ENCODE peak calls at places on chromosomes 16 and 17, in eight cellular contexts. One of them, this sample, is unnamed.

GRCh38 chr17:29561541-29562517 is 5.0 kb downstream of the ABHD15 start:
- ATAC-seq in GM12878: no peak
- ATAC-seq in upper lobe of left lung: no peak
- ATAC-seq in GM23338: no peak
- ATAC-seq in Panc1: no peak
- ATAC-seq in K562: no peak
- ATAC-seq in HCT116: no peak
- ATAC-seq in HepG2: no peak
- ATAC-seq in this sample: no peak

GRCh38 chr16:75065149-75065807 is 51.3 kb downstream of the LDHD start:
- ATAC-seq in HepG2: peak
- ATAC-seq in GM12878: no peak
- ATAC-seq in upper lobe of left lung: peak
- ATAC-seq in GM23338: peak
- ATAC-seq in HCT116: no peak
- ATAC-seq in K562: peak
- ATAC-seq in Panc1: peak
- ATAC-seq in this sample: no peak

GRCh38 chr16:27925612-27926011 is 137.9 kb downstream of the GSG1L start:
- ATAC-seq in K562: no peak
- ATAC-seq in upper lobe of left lung: no peak
- ATAC-seq in HCT116: no peak
- ATAC-seq in HepG2: no peak
- ATAC-seq in Panc1: no peak
- ATAC-seq in GM23338: no peak
- ATAC-seq in GM12878: no peak
- ATAC-seq in this sample: no peak

GRCh38 chr17:82487898-82488297 is 29.4 kb downstream of the NARF start:
- ATAC-seq in HepG2: no peak
- ATAC-seq in GM23338: no peak
- ATAC-seq in Panc1: no peak
- ATAC-seq in upper lobe of left lung: peak
- ATAC-seq in HCT116: no peak
- ATAC-seq in K562: no peak
- ATAC-seq in GM12878: no peak
- ATAC-seq in this sample: no peak

GRCh38 chr16:48291303-48291702 is 44.0 kb upstream of the ABCC11 start:
- ATAC-seq in K562: no peak
- ATAC-seq in HCT116: no peak
- ATAC-seq in Panc1: no peak
- ATAC-seq in GM12878: no peak
- ATAC-seq in upper lobe of left lung: no peak
- ATAC-seq in HepG2: no peak
- ATAC-seq in GM23338: no peak
- ATAC-seq in this sample: no peak

GRCh38 chr17:47193931-47194481 is 4.9 kb upstream of the CDC27 start:
- ATAC-seq in HepG2: no peak
- ATAC-seq in K562: no peak
- ATAC-seq in Panc1: no peak
- ATAC-seq in upper lobe of left lung: no peak
- ATAC-seq in GM23338: no peak
- ATAC-seq in HCT116: no peak
- ATAC-seq in GM12878: no peak
- ATAC-seq in this sample: no peak

GRCh38 chr16:24988593-24989338 is 26.4 kb downstream of the ARHGAP17 start:
- ATAC-seq in HepG2: peak
- ATAC-seq in K562: peak
- ATAC-seq in GM23338: peak
- ATAC-seq in upper lobe of left lung: peak
- ATAC-seq in HCT116: peak
- ATAC-seq in Panc1: peak
- ATAC-seq in GM12878: peak
- ATAC-seq in this sample: peak

GRCh38 chr17:36947922-36948716 is 635 bp upstream of the AATF start:
- ATAC-seq in Panc1: peak
- ATAC-seq in GM12878: no peak
- ATAC-seq in upper lobe of left lung: peak
- ATAC-seq in K562: no peak
- ATAC-seq in GM23338: peak
- ATAC-seq in HepG2: peak
- ATAC-seq in HCT116: no peak
- ATAC-seq in this sample: peak

GRCh38 chr16:57786632-57787518 is 15.4 kb downstream of the KIFC3 start:
- ATAC-seq in upper lobe of left lung: peak
- ATAC-seq in GM12878: peak
- ATAC-seq in GM23338: no peak
- ATAC-seq in HepG2: no peak
- ATAC-seq in Panc1: peak
- ATAC-seq in HCT116: peak
- ATAC-seq in K562: peak
- ATAC-seq in this sample: peak

GRCh38 chr17:44079877-44080821 is 9.6 kb downstream of the G6PC3 start:
- ATAC-seq in upper lobe of left lung: peak
- ATAC-seq in GM23338: no peak
- ATAC-seq in Panc1: no peak
- ATAC-seq in GM12878: no peak
- ATAC-seq in K562: no peak
- ATAC-seq in HCT116: no peak
- ATAC-seq in HepG2: no peak
- ATAC-seq in this sample: no peak

GRCh38 chr17:61756561-61756960 is 106.8 kb downstream of the BRIP1 start:
- ATAC-seq in K562: no peak
- ATAC-seq in HepG2: no peak
- ATAC-seq in HCT116: no peak
- ATAC-seq in GM12878: no peak
- ATAC-seq in Panc1: no peak
- ATAC-seq in upper lobe of left lung: no peak
- ATAC-seq in GM23338: no peak
- ATAC-seq in this sample: no peak

GRCh38 chr17:43030137-43030767 is 5.2 kb downstream of the RND2 start:
- ATAC-seq in Panc1: no peak
- ATAC-seq in HepG2: no peak
- ATAC-seq in K562: no peak
- ATAC-seq in GM23338: no peak
- ATAC-seq in GM12878: no peak
- ATAC-seq in HCT116: no peak
- ATAC-seq in upper lobe of left lung: no peak
- ATAC-seq in this sample: no peak

GRCh38 chr17:47225911-47226688 is 17.0 kb downstream of the MYL4 start:
- ATAC-seq in upper lobe of left lung: no peak
- ATAC-seq in GM23338: no peak
- ATAC-seq in HepG2: no peak
- ATAC-seq in GM12878: no peak
- ATAC-seq in K562: no peak
- ATAC-seq in Panc1: no peak
- ATAC-seq in HCT116: no peak
- ATAC-seq in this sample: no peak

GRCh38 chr16:70772493-70772892 is 28.5 kb downstream of the VAC14 start:
- ATAC-seq in GM23338: no peak
- ATAC-seq in upper lobe of left lung: no peak
- ATAC-seq in K562: no peak
- ATAC-seq in HepG2: no peak
- ATAC-seq in Panc1: no peak
- ATAC-seq in HCT116: no peak
- ATAC-seq in GM12878: no peak
- ATAC-seq in this sample: no peak

GRCh38 chr16:23362460-23363317 is 60.6 kb downstream of the SCNN1B start:
- ATAC-seq in HepG2: peak
- ATAC-seq in upper lobe of left lung: peak
- ATAC-seq in HCT116: no peak
- ATAC-seq in K562: no peak
- ATAC-seq in GM12878: no peak
- ATAC-seq in GM23338: peak
- ATAC-seq in Panc1: peak
- ATAC-seq in this sample: peak

GRCh38 chr16:14502256-14502875 is 127.7 kb downstream of the PARN start:
- ATAC-seq in GM12878: peak
- ATAC-seq in K562: peak
- ATAC-seq in HepG2: no peak
- ATAC-seq in HCT116: no peak
- ATAC-seq in Panc1: no peak
- ATAC-seq in GM23338: no peak
- ATAC-seq in upper lobe of left lung: no peak
- ATAC-seq in this sample: no peak

GRCh38 chr16:370980-371728 is 816 bp upstream of the MRPL28 start:
- ATAC-seq in HCT116: peak
- ATAC-seq in upper lobe of left lung: no peak
- ATAC-seq in GM23338: peak
- ATAC-seq in GM12878: peak
- ATAC-seq in K562: peak
- ATAC-seq in Panc1: peak
- ATAC-seq in HepG2: no peak
- ATAC-seq in this sample: no peak

GRCh38 chr17:1087381-1088241 is 90.7 kb downstream of the TIMM22 start:
- ATAC-seq in upper lobe of left lung: peak
- ATAC-seq in K562: peak
- ATAC-seq in HepG2: no peak
- ATAC-seq in GM12878: peak
- ATAC-seq in HCT116: peak
- ATAC-seq in GM23338: peak
- ATAC-seq in Panc1: peak
- ATAC-seq in this sample: peak

GRCh38 chr16:2148714-2149629 is 547 bp downstream of the RAB26 start:
- ATAC-seq in upper lobe of left lung: no peak
- ATAC-seq in GM12878: peak
- ATAC-seq in HCT116: peak
- ATAC-seq in GM23338: no peak
- ATAC-seq in K562: peak
- ATAC-seq in HepG2: peak
- ATAC-seq in Panc1: peak
- ATAC-seq in this sample: no peak

GRCh38 chr17:75996665-75997590 is 3.7 kb upstream of the CDK3 start:
- ATAC-seq in K562: no peak
- ATAC-seq in GM12878: peak
- ATAC-seq in upper lobe of left lung: peak
- ATAC-seq in HepG2: peak
- ATAC-seq in GM23338: no peak
- ATAC-seq in HCT116: peak
- ATAC-seq in Panc1: peak
- ATAC-seq in this sample: no peak

GRCh38 chr16:73058616-73059409 is 10.9 kb upstream of the ZFHX3 start:
- ATAC-seq in GM12878: peak
- ATAC-seq in HepG2: no peak
- ATAC-seq in HCT116: peak
- ATAC-seq in upper lobe of left lung: peak
- ATAC-seq in GM23338: peak
- ATAC-seq in Panc1: peak
- ATAC-seq in K562: no peak
- ATAC-seq in this sample: peak

GRCh38 chr17:81579821-81580321 is 27.7 kb upstream of the FAAP100 start:
- ATAC-seq in HCT116: no peak
- ATAC-seq in upper lobe of left lung: peak
- ATAC-seq in K562: peak
- ATAC-seq in GM23338: no peak
- ATAC-seq in Panc1: peak
- ATAC-seq in GM12878: no peak
- ATAC-seq in HepG2: no peak
- ATAC-seq in this sample: no peak

GRCh38 chr17:56994009-56994792 is 16.3 kb downstream of the SCPEP1 start:
- ATAC-seq in Panc1: no peak
- ATAC-seq in HCT116: peak
- ATAC-seq in HepG2: no peak
- ATAC-seq in GM23338: no peak
- ATAC-seq in GM12878: no peak
- ATAC-seq in K562: no peak
- ATAC-seq in upper lobe of left lung: peak
- ATAC-seq in this sample: no peak

GRCh38 chr16:57999971-58000705 is at the start of gene ZNF319:
- ATAC-seq in GM12878: peak
- ATAC-seq in HepG2: peak
- ATAC-seq in upper lobe of left lung: peak
- ATAC-seq in K562: peak
- ATAC-seq in GM23338: peak
- ATAC-seq in HCT116: peak
- ATAC-seq in Panc1: peak
- ATAC-seq in this sample: peak

GRCh38 chr16:48997081-48997615 is 284.5 kb downstream of the CBLN1 start:
- ATAC-seq in HCT116: no peak
- ATAC-seq in GM23338: no peak
- ATAC-seq in K562: no peak
- ATAC-seq in HepG2: no peak
- ATAC-seq in Panc1: no peak
- ATAC-seq in GM12878: no peak
- ATAC-seq in upper lobe of left lung: no peak
- ATAC-seq in this sample: no peak

GRCh38 chr17:8986295-8986694 is 20.8 kb upstream of the PIK3R5 start:
- ATAC-seq in HepG2: no peak
- ATAC-seq in GM23338: no peak
- ATAC-seq in HCT116: peak
- ATAC-seq in Panc1: no peak
- ATAC-seq in upper lobe of left lung: no peak
- ATAC-seq in K562: no peak
- ATAC-seq in GM12878: peak
- ATAC-seq in this sample: no peak

GRCh38 chr17:73411330-73411747 is 99.5 kb upstream of the CDC42EP4 start:
- ATAC-seq in HCT116: no peak
- ATAC-seq in GM12878: no peak
- ATAC-seq in Panc1: no peak
- ATAC-seq in GM23338: no peak
- ATAC-seq in upper lobe of left lung: peak
- ATAC-seq in HepG2: peak
- ATAC-seq in K562: no peak
- ATAC-seq in this sample: peak

GRCh38 chr16:15820837-15821236 is 36.0 kb downstream of the MYH11 start:
- ATAC-seq in HCT116: no peak
- ATAC-seq in GM12878: no peak
- ATAC-seq in GM23338: no peak
- ATAC-seq in Panc1: no peak
- ATAC-seq in K562: no peak
- ATAC-seq in upper lobe of left lung: no peak
- ATAC-seq in HepG2: no peak
- ATAC-seq in this sample: no peak
- TF ChIP-seq POLR2AphosphoS5 in HCT116: no peak
- TF ChIP-seq POLR2AphosphoS5 in GM12878: no peak
- TF ChIP-seq POLR2AphosphoS5 in GM23338: no peak
- TF ChIP-seq POLR2AphosphoS5 in Panc1: no peak
- TF ChIP-seq POLR2AphosphoS5 in K562: no peak
- TF ChIP-seq POLR2AphosphoS5 in upper lobe of left lung: no peak
- TF ChIP-seq POLR2AphosphoS5 in HepG2: no peak
- TF ChIP-seq POLR2AphosphoS5 in this sample: peak

GRCh38 chr17:40074175-40074512 is 11.4 kb downstream of the THRA start:
- ATAC-seq in Panc1: no peak
- ATAC-seq in HepG2: no peak
- ATAC-seq in K562: no peak
- ATAC-seq in HCT116: no peak
- ATAC-seq in upper lobe of left lung: no peak
- ATAC-seq in GM23338: no peak
- ATAC-seq in GM12878: no peak
- ATAC-seq in this sample: no peak
- H3K27ac ChIP-seq in Panc1: no peak
- H3K27ac ChIP-seq in HepG2: no peak
- H3K27ac ChIP-seq in K562: no peak
- H3K27ac ChIP-seq in HCT116: no peak
- H3K27ac ChIP-seq in upper lobe of left lung: peak
- H3K27ac ChIP-seq in GM23338: no peak
- H3K27ac ChIP-seq in GM12878: no peak
- H3K27ac ChIP-seq in this sample: peak

GRCh38 chr17:18155179-18155578 is 28.4 kb upstream of the ALKBH5 start:
- ATAC-seq in upper lobe of left lung: no peak
- ATAC-seq in GM23338: no peak
- ATAC-seq in HepG2: no peak
- ATAC-seq in K562: no peak
- ATAC-seq in Panc1: no peak
- ATAC-seq in GM12878: no peak
- ATAC-seq in HCT116: no peak
- ATAC-seq in this sample: no peak
- TF ChIP-seq POLR2AphosphoS5 in upper lobe of left lung: no peak
- TF ChIP-seq POLR2AphosphoS5 in GM23338: no peak
- TF ChIP-seq POLR2AphosphoS5 in HepG2: no peak
- TF ChIP-seq POLR2AphosphoS5 in K562: no peak
- TF ChIP-seq POLR2AphosphoS5 in Panc1: no peak
- TF ChIP-seq POLR2AphosphoS5 in GM12878: no peak
- TF ChIP-seq POLR2AphosphoS5 in HCT116: no peak
- TF ChIP-seq POLR2AphosphoS5 in this sample: no peak

GRCh38 chr17:48671697-48672171 is 45.6 kb upstream of the HOXB9 start:
- ATAC-seq in upper lobe of left lung: peak
- ATAC-seq in Panc1: peak
- ATAC-seq in HCT116: peak
- ATAC-seq in GM12878: peak
- ATAC-seq in GM23338: peak
- ATAC-seq in K562: peak
- ATAC-seq in HepG2: peak
- ATAC-seq in this sample: peak
- H3K27ac ChIP-seq in upper lobe of left lung: peak
- H3K27ac ChIP-seq in Panc1: peak
- H3K27ac ChIP-seq in HCT116: no peak
- H3K27ac ChIP-seq in GM12878: no peak
- H3K27ac ChIP-seq in GM23338: no peak
- H3K27ac ChIP-seq in K562: no peak
- H3K27ac ChIP-seq in HepG2: no peak
- H3K27ac ChIP-seq in this sample: no peak